ENCODE peak calls at places on chromosomes 5 and 9, in five cellular contexts. One of them, this sample, is unnamed.
A peak's percentile ranks its signal among the peaks of the same experiment; 100 is the strongest.

GRCh38 chr5:41270423-41271251 is 57.3 kb upstream of the C6 start:
- DNase-seq in left lobe of liver: peak; percentile 52
- DNase-seq in GM06990: no peak
- DNase-seq in HuH-7.5: peak; percentile 27
- DNase-seq in NB4: peak; percentile 50
- DNase-seq in this sample: peak; percentile 78

GRCh38 chr5:143554918-143555477 is 151.5 kb upstream of the NR3C1 start:
- DNase-seq in HuH-7.5: no peak
- DNase-seq in GM06990: no peak
- DNase-seq in left lobe of liver: peak; percentile 48
- DNase-seq in NB4: peak; percentile 79
- DNase-seq in this sample: peak; percentile 67

GRCh38 chr5:142883025-142883424 is 112.8 kb downstream of the ARHGAP26 start:
- DNase-seq in NB4: no peak
- DNase-seq in left lobe of liver: no peak
- DNase-seq in HuH-7.5: no peak
- DNase-seq in GM06990: no peak
- DNase-seq in this sample: no peak

GRCh38 chr9:108468364-108468763 is 387.4 kb downstream of the ACTL7B start:
- DNase-seq in HuH-7.5: no peak
- DNase-seq in GM06990: no peak
- DNase-seq in NB4: peak; percentile 53
- DNase-seq in left lobe of liver: no peak
- DNase-seq in this sample: peak; percentile 14

GRCh38 chr9:99019523-99020331 is 76.0 kb downstream of the COL15A1 start:
- DNase-seq in GM06990: no peak
- DNase-seq in left lobe of liver: no peak
- DNase-seq in HuH-7.5: no peak
- DNase-seq in NB4: no peak
- DNase-seq in this sample: no peak

GRCh38 chr5:150114773-150115408 is 28.5 kb upstream of the CSF1R start:
- DNase-seq in HuH-7.5: peak; percentile 1
- DNase-seq in NB4: no peak
- DNase-seq in GM06990: no peak
- DNase-seq in left lobe of liver: no peak
- DNase-seq in this sample: no peak

GRCh38 chr5:35096209-35096608 is 48.5 kb upstream of the AGXT2 start:
- DNase-seq in left lobe of liver: no peak
- DNase-seq in NB4: no peak
- DNase-seq in HuH-7.5: no peak
- DNase-seq in GM06990: no peak
- DNase-seq in this sample: no peak

GRCh38 chr5:176679365-176680225 is 32.3 kb downstream of the TSPAN17 start:
- DNase-seq in HuH-7.5: no peak
- DNase-seq in left lobe of liver: no peak
- DNase-seq in NB4: no peak
- DNase-seq in GM06990: no peak
- DNase-seq in this sample: no peak

GRCh38 chr5:98927242-98927987 is 1.4 kb downstream of the CHD1 start:
- DNase-seq in GM06990: peak; percentile 31
- DNase-seq in NB4: peak; percentile 64
- DNase-seq in HuH-7.5: no peak
- DNase-seq in left lobe of liver: no peak
- DNase-seq in this sample: peak; percentile 59

GRCh38 chr9:129845373-129845772 is 10.1 kb downstream of the USP20 start:
- DNase-seq in left lobe of liver: no peak
- DNase-seq in GM06990: no peak
- DNase-seq in NB4: no peak
- DNase-seq in HuH-7.5: no peak
- DNase-seq in this sample: no peak

GRCh38 chr9:122144836-122145235 is 14.7 kb downstream of the NDUFA8 start:
- DNase-seq in left lobe of liver: no peak
- DNase-seq in NB4: peak; percentile 28
- DNase-seq in GM06990: no peak
- DNase-seq in HuH-7.5: no peak
- DNase-seq in this sample: no peak

GRCh38 chr5:52864376-52864775 is 76.7 kb downstream of the ITGA1 start:
- DNase-seq in HuH-7.5: no peak
- DNase-seq in NB4: no peak
- DNase-seq in left lobe of liver: no peak
- DNase-seq in GM06990: no peak
- DNase-seq in this sample: no peak

GRCh38 chr5:114316167-114316566 is 45.7 kb upstream of the KCNN2 start:
- DNase-seq in GM06990: no peak
- DNase-seq in NB4: no peak
- DNase-seq in left lobe of liver: no peak
- DNase-seq in HuH-7.5: no peak
- DNase-seq in this sample: no peak